ENCODE peak calls at places on chromosomes 4 and X, in eight cellular contexts. A is anterior cingulate cortex, D is T-cell, I is foreskin fibroblast, P is cardiac fibroblast, V is stomach, L is right cardiac atrium, M is NCI-H1092 treated with DMSO at 0.1 percent for 48 hours. F is an unnamed sample.
A peak's percentile ranks its signal among the peaks of the same experiment; 100 is the strongest.

GRCh38 chr4:102825261-102826071 is 1.9 kb downstream of the UBE2D3 start:
- DNase-seq in A (peak; percentile 61), D (no peak), I (peak; percentile 73), P (peak; percentile 76), V (no peak), L (no peak), M (peak; percentile 45), F (peak; percentile 46)

GRCh38 chr4:48109413-48110263 is 24.4 kb downstream of the TXK start:
- DNase-seq in A (no peak), D (no peak), I (peak; percentile 46), P (peak; percentile 41), V (no peak), L (no peak), M (peak; percentile 16), F (no peak)

GRCh38 chr4:152310223-152310622 is 225.7 kb downstream of the FBXW7 start:
- DNase-seq in A (no peak), D (no peak), I (peak; percentile 35), P (peak; percentile 8), V (no peak), L (no peak), M (no peak), F (no peak)

GRCh38 chr4:135724426-135724825 is 1522.8 kb upstream of the PABPC4L start:
- DNase-seq in A (no peak), D (no peak), I (no peak), P (no peak), V (no peak), L (no peak), M (no peak), F (no peak)

GRCh38 chrX:154600962-154601374 is 16.0 kb downstream of the CTAG1A start:
- DNase-seq in A (no peak), D (no peak), I (no peak), P (peak; percentile 13), V (no peak), L (no peak), M (no peak), F (no peak)

GRCh38 chrX:108072746-108073145 is 18.6 kb downstream of the PSMD10 start:
- DNase-seq in A (no peak), D (no peak), I (peak; percentile 64), P (no peak), V (no peak), L (no peak), M (no peak), F (no peak)

GRCh38 chr4:17103231-17103630 is 204.8 kb upstream of the LDB2 start:
- DNase-seq in A (no peak), D (no peak), I (peak; percentile 72), P (peak; percentile 14), V (no peak), L (no peak), M (no peak), F (no peak)

GRCh38 chr4:56823933-56824600 is 2.6 kb upstream of the SPINK2 start:
- DNase-seq in A (no peak), D (no peak), I (no peak), P (no peak), V (no peak), L (no peak), M (no peak), F (no peak)

GRCh38 chrX:87299563-87300160 is 217.9 kb upstream of the KLHL4 start:
- DNase-seq in A (no peak), D (no peak), I (peak; percentile 2), P (peak; percentile 21), V (no peak), L (no peak), M (peak; percentile 11), F (no peak)

GRCh38 chr4:143961084-143961483 is 55.7 kb upstream of the GYPE start:
- DNase-seq in A (no peak), D (no peak), I (no peak), P (no peak), V (no peak), L (no peak), M (no peak), F (no peak)

GRCh38 chr4:181427076-181427475 is 816.1 kb upstream of the TENM3 start:
- DNase-seq in A (no peak), D (no peak), I (no peak), P (no peak), V (no peak), L (no peak), M (no peak), F (no peak)

GRCh38 chr4:123350191-123350544 is 46.4 kb upstream of the SPRY1 start:
- DNase-seq in A (no peak), D (no peak), I (no peak), P (peak; percentile 46), V (peak; percentile 54), L (no peak), M (peak; percentile 30), F (peak; percentile 65)

GRCh38 chr4:87540176-87541058 is 11.2 kb upstream of the SPARCL1 start:
- DNase-seq in A (no peak), D (no peak), I (peak; percentile 64), P (peak; percentile 88), V (no peak), L (no peak), M (no peak), F (no peak)

GRCh38 chrX:24200133-24200532 is 50.6 kb downstream of the ZFX start:
- DNase-seq in A (no peak), D (no peak), I (no peak), P (no peak), V (no peak), L (no peak), M (no peak), F (no peak)

GRCh38 chr4:185011408-185011807 is 6.9 kb upstream of the HELT start:
- DNase-seq in A (no peak), D (no peak), I (peak; percentile 27), P (peak; percentile 46), V (no peak), L (no peak), M (peak; percentile 15), F (no peak)

F was measured in LNCaP clone FGC.